ENCODE peak calls at places on chromosomes 2 and 18, in five cellular contexts. G, L, Y, U and R are unnamed samples.

GRCh38 chr2:135183822-135184221 is 131.7 kb downstream of the RAB3GAP1 start:
- DNase-seq in G (no peak), L (no peak), Y (no peak), U (no peak), R (no peak)

GRCh38 chr18:58298251-58299134 is 254.5 kb downstream of the NEDD4L start:
- DNase-seq in G (no peak), L (no peak), Y (no peak), U (no peak), R (no peak)

GRCh38 chr2:231099918-231100317 is 24.9 kb downstream of the HTR2B start:
- DNase-seq in G (no peak), L (no peak), Y (no peak), U (no peak), R (no peak)

GRCh38 chr2:63334910-63335309 is 253.4 kb downstream of the WDPCP start:
- DNase-seq in G (no peak), L (no peak), Y (no peak), U (no peak), R (no peak)

GRCh38 chr2:44955593-44956449 is 14.3 kb downstream of the SIX3 start:
- DNase-seq in G (peak; percentile 40), L (peak; percentile 63), Y (peak; percentile 65), U (peak; percentile 83), R (peak; percentile 84)

GRCh38 chr2:120876526-120877280 is 141.0 kb downstream of the GLI2 start:
- DNase-seq in G (no peak), L (no peak), Y (no peak), U (no peak), R (no peak)

GRCh38 chr2:138922973-138923563 is 142.9 kb upstream of the NXPH2 start:
- DNase-seq in G (peak; percentile 36), L (no peak), Y (peak; percentile 39), U (no peak), R (peak; percentile 40)

GRCh38 chr2:98908909-98909308 is 27.1 kb downstream of the CRACDL start:
- DNase-seq in G (peak; percentile 66), L (no peak), Y (no peak), U (no peak), R (peak; percentile 20)

GRCh38 chr2:36951574-36951973 is 14.8 kb downstream of the STRN start:
- DNase-seq in G (peak; percentile 32), L (no peak), Y (no peak), U (no peak), R (no peak)